ENCODE peak calls at places on chromosomes 3 and 15, in nine cellular contexts. B, U, G, N, O, P, M, Z and D are unnamed samples.

GRCh38 chr3:120587326-120587840 is 8.8 kb upstream of the NDUFB4 start:
- DNase-seq in N (no peak), P (no peak), M (no peak), B (no peak), O (no peak), G (no peak), Z (no peak), U (no peak), D (no peak)

GRCh38 chr3:68467465-68467864 is 464.9 kb downstream of the TAFA4 start:
- DNase-seq in O (no peak), M (no peak), U (no peak), G (no peak), Z (no peak), P (no peak), N (no peak), B (no peak), D (no peak)

GRCh38 chr15:46343527-46343926 is 708.7 kb downstream of the SQOR start:
- DNase-seq in O (no peak), B (no peak), G (no peak), Z (no peak), N (no peak), U (no peak), M (no peak), P (no peak), D (no peak)

GRCh38 chr3:39718674-39719595 is 90.5 kb upstream of the MYRIP start:
- DNase-seq in G (peak), N (no peak), B (no peak), O (peak), U (no peak), M (no peak), Z (no peak), P (peak), D (no peak)

GRCh38 chr3:161386991-161387390 is 15.7 kb upstream of the SPTSSB start:
- DNase-seq in B (no peak), Z (no peak), U (no peak), N (no peak), G (no peak), P (no peak), M (no peak), O (no peak), D (no peak)

GRCh38 chr15:34665498-34666116 is 82.2 kb upstream of the GOLGA8B start:
- DNase-seq in G (no peak), M (no peak), U (no peak), P (no peak), N (no peak), Z (no peak), B (no peak), O (no peak), D (no peak)

GRCh38 chr3:175692256-175692655 is 833.1 kb downstream of the NAALADL2 start:
- DNase-seq in U (no peak), N (no peak), G (no peak), P (peak), M (no peak), O (no peak), B (no peak), Z (no peak), D (no peak)

GRCh38 chr3:120791010-120791409 is 48.5 kb downstream of the GTF2E1 start:
- DNase-seq in Z (no peak), B (no peak), M (no peak), N (no peak), G (no peak), P (no peak), O (no peak), U (no peak), D (no peak)

GRCh38 chr3:112610121-112610520 is 30.8 kb downstream of the CCDC80 start:
- DNase-seq in M (no peak), G (peak), B (no peak), O (peak), N (peak), Z (no peak), U (no peak), P (peak), D (no peak)

GRCh38 chr15:48505067-48505466 is 140.4 kb downstream of the FBN1 start:
- DNase-seq in O (no peak), M (no peak), G (no peak), P (no peak), N (no peak), Z (no peak), B (no peak), U (no peak), D (no peak)

DNA sequence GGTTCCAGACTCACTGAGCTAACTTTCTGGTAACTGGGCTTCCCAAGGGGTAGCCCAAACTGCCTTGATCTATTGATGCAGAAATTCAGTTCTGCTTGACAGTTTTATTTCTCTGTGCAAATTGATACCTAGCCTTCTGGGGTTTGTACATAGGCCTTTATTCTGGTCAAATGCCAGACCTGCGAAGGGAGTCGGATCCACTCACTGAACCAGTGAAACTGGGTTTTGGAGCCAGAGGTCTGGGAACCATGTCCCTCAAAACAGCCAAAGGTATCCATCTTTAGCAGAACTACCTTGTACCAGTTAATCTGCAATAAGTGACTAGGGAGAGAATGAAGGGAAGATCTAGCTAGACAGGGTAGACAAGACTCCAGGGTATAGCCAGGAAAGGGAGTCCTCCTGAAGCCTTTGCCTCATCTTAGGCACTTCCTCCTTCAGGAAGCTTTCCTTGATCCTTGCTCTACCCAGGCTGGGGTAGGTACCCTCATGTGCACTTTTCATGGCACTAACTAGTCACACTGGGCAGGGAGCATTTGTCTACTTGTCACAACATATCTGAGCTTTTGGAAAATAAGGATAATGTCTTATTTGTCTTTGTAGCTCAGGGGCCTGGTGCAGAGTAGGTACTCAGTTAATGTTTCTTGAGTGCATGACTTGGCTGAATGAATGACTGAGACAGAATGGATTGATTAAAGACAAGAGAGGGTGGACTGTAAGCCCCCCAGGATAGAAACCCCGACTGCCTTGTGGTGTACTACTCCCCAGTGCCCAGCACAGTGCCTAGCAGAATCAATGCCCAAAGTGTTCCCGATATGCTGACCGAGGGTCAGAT is 1.4 kb upstream of the SNX33 start:
- DNase-seq in O (no peak), N (no peak), M (no peak), U (no peak), B (no peak), Z (no peak), G (no peak), P (no peak), D (no peak)
- TF ChIP-seq CTCF in O (no peak), N (no peak), M (no peak), U (no peak), B (no peak), Z (no peak), G (no peak), P (no peak), D (no peak)

DNA sequence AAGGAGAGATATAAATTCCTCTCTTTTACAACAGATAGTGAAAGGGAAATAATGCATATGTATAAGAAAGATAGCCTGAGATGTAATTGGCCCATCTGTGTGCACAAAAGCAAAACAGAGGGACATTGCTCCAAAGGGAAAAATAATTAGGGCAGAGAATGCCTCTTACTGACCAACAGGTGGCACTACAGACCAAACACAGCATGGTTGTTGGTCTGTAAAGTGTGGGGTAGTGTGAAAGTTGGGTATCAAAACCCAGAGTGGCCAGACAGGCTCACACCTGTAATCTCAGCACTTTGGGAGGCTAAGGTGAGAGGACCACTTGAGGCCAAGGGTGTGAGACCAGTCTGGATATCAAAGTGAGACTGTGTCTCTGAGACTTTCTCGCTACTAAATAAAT is 4.5 kb upstream of the TLNRD1 start:
- DNase-seq in M (no peak), N (peak), U (no peak), G (peak), Z (peak), B (no peak), O (no peak), P (peak), D (no peak)
- TF ChIP-seq CTCF in M (no peak), N (peak), U (peak), G (peak), Z (peak), B (peak), O (peak), P (peak), D (peak)

DNA sequence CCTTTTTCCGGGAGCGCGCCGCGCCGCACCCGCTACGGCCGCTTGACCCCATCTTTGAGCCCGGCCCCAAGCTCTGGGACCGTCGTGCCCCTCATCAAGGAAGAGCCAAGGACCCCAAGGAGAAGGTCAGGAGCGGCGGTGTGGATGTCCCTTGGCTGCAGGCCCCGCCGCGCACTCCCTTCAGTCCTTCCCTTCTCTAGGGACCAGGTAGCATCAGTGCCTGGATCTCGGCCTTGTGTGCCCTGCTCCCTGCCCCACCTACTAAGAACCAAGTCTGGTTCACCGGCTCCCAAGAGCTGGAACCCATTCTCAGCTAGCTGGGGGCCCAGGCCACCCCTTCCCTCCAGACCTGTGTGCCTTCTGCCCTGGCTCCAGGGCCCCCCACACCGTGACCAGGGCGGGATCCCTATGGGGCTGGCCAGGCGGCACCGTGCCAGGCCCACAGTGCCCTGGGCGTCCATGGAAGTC is 69.3 kb upstream of the CGNL1 start:
- DNase-seq in U (no peak), P (no peak), B (no peak), O (no peak), N (no peak), Z (no peak), M (no peak), G (no peak), D (no peak)
- TF ChIP-seq CTCF in U (no peak), P (no peak), B (no peak), O (no peak), N (no peak), Z (no peak), M (no peak), G (no peak), D (no peak)

GRCh38 chr15:95845862-95846515 is 484.5 kb upstream of the NR2F2 start:
- DNase-seq in N (peak), P (peak), M (peak), Z (no peak), O (no peak), B (no peak), G (peak), U (no peak), D (no peak)

GRCh38 chr15:95853350-95853749 is 477.1 kb upstream of the NR2F2 start:
- DNase-seq in Z (no peak), O (no peak), G (peak), B (no peak), U (no peak), P (peak), M (no peak), N (peak), D (no peak)

GRCh38 chr15:95848126-95848525 is 482.4 kb upstream of the NR2F2 start:
- DNase-seq in Z (no peak), O (no peak), G (no peak), B (no peak), M (no peak), U (no peak), P (no peak), N (peak), D (no peak)

DNA sequence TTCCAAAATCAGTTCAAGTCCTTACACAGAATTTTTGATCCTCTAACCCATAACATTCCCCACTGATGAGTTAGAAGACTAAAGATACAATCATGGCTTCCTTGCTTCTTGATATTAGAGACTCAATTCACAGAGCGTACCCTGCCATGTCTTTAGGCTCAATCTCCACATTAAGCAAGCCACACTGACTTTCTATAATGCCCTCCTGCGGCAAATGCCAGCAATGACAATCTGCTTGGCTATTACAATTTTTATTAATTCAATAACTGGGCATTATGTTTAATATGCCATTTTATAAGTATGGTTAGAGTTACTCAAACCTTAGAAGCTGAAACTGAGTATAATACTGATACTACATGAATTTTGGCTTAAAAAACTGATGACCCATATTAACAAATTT is 479.7 kb upstream of the NR2F2 start:
- DNase-seq in B (no peak), G (no peak), N (no peak), M (no peak), P (no peak), Z (no peak), O (no peak), U (no peak), D (no peak)
- TF ChIP-seq CTCF in B (no peak), G (no peak), N (no peak), M (no peak), P (no peak), Z (peak), O (peak), U (no peak), D (no peak)

GRCh38 chr15:64717130-64717529 is 58.3 kb downstream of the RBPMS2 start:
- DNase-seq in P (no peak), Z (no peak), N (no peak), B (no peak), U (no peak), M (no peak), O (no peak), G (no peak), D (no peak)
- TF ChIP-seq CTCF in P (no peak), Z (no peak), N (no peak), B (no peak), U (no peak), M (no peak), O (no peak), G (no peak), D (no peak)

GRCh38 chr3:58585005-58585786 is 8.0 kb upstream of the FAM107A start:
- DNase-seq in U (peak), N (peak), G (peak), P (peak), M (peak), Z (peak), B (peak), O (peak), D (peak)
- TF ChIP-seq CTCF in U (peak), N (peak), G (peak), P (peak), M (peak), Z (peak), B (peak), O (peak), D (peak)

GRCh38 chr15:56869573-56869972 is 48.9 kb upstream of the TCF12 start:
- DNase-seq in B (no peak), U (no peak), M (peak), N (peak), O (peak), Z (peak), G (peak), P (peak), D (no peak)
- TF ChIP-seq CTCF in B (peak), U (peak), M (peak), N (peak), O (peak), Z (peak), G (peak), P (peak), D (peak)

GRCh38 chr15:28989239-28989830 is 103.6 kb downstream of the APBA2 start:
- DNase-seq in M (no peak), Z (peak), B (no peak), P (no peak), O (no peak), N (peak), G (no peak), U (no peak), D (no peak)
- TF ChIP-seq CTCF in M (no peak), Z (peak), B (no peak), P (no peak), O (peak), N (peak), G (no peak), U (no peak), D (no peak)